ENCODE peak calls at places on chromosomes 13 and 19, in four cellular contexts. J, G, W and E are unnamed samples.

GRCh38 chr13:102392810-102393209 is 9.0 kb downstream of the FGF14 start:
- DNase-seq in J (no peak), G (no peak), W (no peak), E (no peak)

GRCh38 chr13:110327036-110327790 is 20.1 kb downstream of the COL4A2 start:
- DNase-seq in J (no peak), G (no peak), W (no peak), E (no peak)

GRCh38 chr19:3949997-3950859 is 17.4 kb downstream of the NMRK2 start:
- DNase-seq in J (no peak), G (no peak), W (no peak), E (no peak)

GRCh38 chr13:94305033-94305432 is 174.4 kb downstream of the DCT start:
- DNase-seq in J (no peak), G (no peak), W (no peak), E (no peak)

GRCh38 chr13:24854311-24854710 is 90.3 kb downstream of the RNF17 start:
- DNase-seq in J (peak), G (no peak), W (no peak), E (no peak)

GRCh38 chr13:45728759-45729158 is 26.6 kb downstream of the CBY2 start:
- DNase-seq in J (peak), G (no peak), W (no peak), E (no peak)

GRCh38 chr19:13102666-13103584 is at the start of gene LYL1:
- DNase-seq in J (peak), G (peak), W (peak), E (peak)

GRCh38 chr19:34220472-34221063 is 33.8 kb upstream of the GARRE1 start:
- DNase-seq in J (peak), G (peak), W (no peak), E (peak)

GRCh38 chr13:84192125-84192524 is 309.9 kb upstream of the SLITRK1 start:
- DNase-seq in J (no peak), G (no peak), W (no peak), E (no peak)

GRCh38 chr13:76886292-76887061 is at the start of gene KCTD12:
- DNase-seq in J (peak), G (peak), W (peak), E (peak)

GRCh38 chr13:34164585-34164984 is 346.6 kb downstream of the RFC3 start:
- DNase-seq in J (no peak), G (no peak), W (no peak), E (no peak)

GRCh38 chr19:15323496-15324235 is 8.7 kb downstream of the BRD4 start:
- DNase-seq in J (peak), G (peak), W (no peak), E (no peak)

GRCh38 chr19:51727349-51727880 is 3.6 kb upstream of the HAS1 start:
- DNase-seq in J (no peak), G (no peak), W (no peak), E (no peak)

GRCh38 chr13:35475960-35476943 is at the start of gene MAB21L1:
- DNase-seq in J (peak), G (no peak), W (peak), E (no peak)

GRCh38 chr13:102002271-102002670 is 399.6 kb downstream of the FGF14 start:
- DNase-seq in J (no peak), G (no peak), W (no peak), E (no peak)

GRCh38 chr19:29586401-29586800 is 19.7 kb upstream of the POP4 start:
- DNase-seq in J (no peak), G (peak), W (no peak), E (no peak)

GRCh38 chr19:34595683-34596082 is 81.3 kb downstream of the SCGB2B2 start:
- DNase-seq in J (no peak), G (no peak), W (no peak), E (no peak)